ENCODE peak calls at places on chromosomes 4 and X, in ten cellular contexts. N is MV-4-11; P is occipital lobe; D is NB4; O is transverse colon; C is GM12865; G is kidney glomerular epithelial cell; J is Kasumi-1; R is mesothelial cell of epicardium; I is stimulated activated CD8-positive, alpha-beta memory T cell treated with anti-CD3 and anti-CD28 coated beads, Interleukin-4, amount 100 ng/mL, for 24 hours. E is an unnamed sample.

GRCh38 chrX:16586371-16587112 is 63.4 kb upstream of the S100G start:
- DNase-seq in N (no peak), P (no peak), D (no peak), O (no peak), C (no peak), G (no peak), J (no peak), R (no peak), I (no peak), E (no peak)

GRCh38 chr4:94714761-94715160 is 43.0 kb upstream of the BMPR1B start:
- DNase-seq in N (no peak), P (no peak), D (no peak), O (no peak), C (no peak), G (no peak), J (no peak), R (no peak), I (no peak), E (no peak)

GRCh38 chrX:2705036-2705435 is 13.9 kb downstream of the CD99 start:
- DNase-seq in N (no peak), P (no peak), D (no peak), O (no peak), C (no peak), G (no peak), J (no peak), R (no peak), I (no peak), E (no peak)

GRCh38 chr4:42570221-42570620 is 86.7 kb downstream of the ATP8A1 start:
- DNase-seq in N (no peak), P (peak; percentile 74), D (no peak), O (peak; percentile 19), C (no peak), G (no peak), J (no peak), R (no peak), I (no peak), E (peak; percentile 55)

GRCh38 chr4:15400911-15401671 is 26.7 kb upstream of the C1QTNF7 start:
- DNase-seq in N (peak; percentile 95), P (no peak), D (peak; percentile 98), O (peak; percentile 16), C (peak; percentile 54), G (peak; percentile 36), J (peak; percentile 89), R (no peak), I (no peak), E (no peak)

GRCh38 chr4:155805016-155805415 is 46.2 kb downstream of the GUCY1B1 start:
- DNase-seq in N (no peak), P (no peak), D (no peak), O (no peak), C (no peak), G (no peak), J (no peak), R (no peak), I (no peak), E (no peak)

GRCh38 chrX:23825675-23826074 is 42.7 kb downstream of the SAT1 start:
- DNase-seq in N (peak; percentile 4), P (no peak), D (no peak), O (no peak), C (no peak), G (no peak), J (peak; percentile 37), R (no peak), I (no peak), E (no peak)

GRCh38 chr4:115121351-115122043 is 8.1 kb upstream of the NDST4 start:
- DNase-seq in N (no peak), P (no peak), D (no peak), O (no peak), C (no peak), G (no peak), J (no peak), R (no peak), I (no peak), E (no peak)

GRCh38 chr4:24001945-24002640 is 112.2 kb upstream of the PPARGC1A start:
- DNase-seq in N (no peak), P (no peak), D (no peak), O (no peak), C (no peak), G (no peak), J (no peak), R (no peak), I (no peak), E (no peak)

GRCh38 chr4:2272026-2272827 is 10.3 kb upstream of the MXD4 start:
- DNase-seq in N (no peak), P (no peak), D (no peak), O (no peak), C (no peak), G (no peak), J (no peak), R (no peak), I (no peak), E (no peak)

GRCh38 chr4:26175016-26175786 is 145.6 kb upstream of the RBPJ start:
- DNase-seq in N (no peak), P (no peak), D (no peak), O (no peak), C (peak; percentile 77), G (no peak), J (no peak), R (no peak), I (no peak), E (no peak)

GRCh38 chrX:17544831-17545230 is 169.8 kb downstream of the NHS start:
- DNase-seq in N (no peak), P (no peak), D (no peak), O (no peak), C (no peak), G (no peak), J (no peak), R (no peak), I (no peak), E (no peak)

GRCh38 chrX:122579521-122579920 is 604.6 kb upstream of the GRIA3 start:
- DNase-seq in N (no peak), P (no peak), D (no peak), O (no peak), C (no peak), G (no peak), J (no peak), R (no peak), I (no peak), E (no peak)

GRCh38 chr4:3158841-3159240 is 84.4 kb downstream of the HTT start:
- DNase-seq in N (no peak), P (no peak), D (no peak), O (no peak), C (no peak), G (no peak), J (no peak), R (no peak), I (no peak), E (no peak)

GRCh38 chr4:77650787-77651186 is 45.2 kb downstream of the CXCL13 start:
- DNase-seq in N (no peak), P (no peak), D (no peak), O (no peak), C (no peak), G (no peak), J (no peak), R (no peak), I (no peak), E (no peak)

GRCh38 chr4:137540356-137540755 is 8.1 kb upstream of the PCDH18 start:
- DNase-seq in N (no peak), P (no peak), D (no peak), O (no peak), C (no peak), G (no peak), J (no peak), R (no peak), I (no peak), E (no peak)

GRCh38 chrX:69309074-69309792 is 144.0 kb upstream of the PJA1 start:
- DNase-seq in N (no peak), P (no peak), D (no peak), O (no peak), C (no peak), G (no peak), J (no peak), R (no peak), I (no peak), E (no peak)

GRCh38 chrX:3962511-3963350 is 249.3 kb upstream of the PRKX start:
- DNase-seq in N (peak; percentile 1), P (no peak), D (peak; percentile 23), O (no peak), C (peak; percentile 4), G (peak; percentile 21), J (peak; percentile 36), R (no peak), I (no peak), E (no peak)

GRCh38 chr4:32261196-32261595 is 1541.0 kb downstream of the PCDH7 start:
- DNase-seq in N (no peak), P (no peak), D (no peak), O (no peak), C (no peak), G (no peak), J (no peak), R (no peak), I (no peak), E (no peak)

GRCh38 chrX:48695925-48696300 is 621 bp upstream of the SUV39H1 start:
- DNase-seq in N (no peak), P (no peak), D (no peak), O (no peak), C (no peak), G (no peak), J (no peak), R (no peak), I (no peak), E (no peak)

GRCh38 chr4:166169111-166169510 is 296.1 kb downstream of the TLL1 start:
- DNase-seq in N (peak; percentile 15), P (no peak), D (peak; percentile 25), O (no peak), C (peak; percentile 41), G (no peak), J (peak; percentile 48), R (no peak), I (no peak), E (no peak)

GRCh38 chr4:138851626-138852443 is 163.7 kb upstream of the NOCT start:
- DNase-seq in N (no peak), P (no peak), D (no peak), O (no peak), C (no peak), G (peak; percentile 94), J (no peak), R (no peak), I (no peak), E (no peak)

GRCh38 chr4:4750187-4750586 is 109.3 kb upstream of the MSX1 start:
- DNase-seq in N (no peak), P (no peak), D (no peak), O (no peak), C (no peak), G (no peak), J (no peak), R (no peak), I (no peak), E (no peak)

GRCh38 chr4:83118869-83119268 is 4.3 kb upstream of the PLAC8 start:
- DNase-seq in N (no peak), P (no peak), D (no peak), O (no peak), C (no peak), G (no peak), J (no peak), R (no peak), I (no peak), E (no peak)

GRCh38 chr4:138275946-138276621 is 33.9 kb upstream of the SLC7A11 start:
- DNase-seq in N (no peak), P (no peak), D (no peak), O (no peak), C (no peak), G (peak; percentile 39), J (no peak), R (no peak), I (no peak), E (peak; percentile 1)